ENCODE peak calls at places on chromosome 17, in four cellular contexts. F, R, Y and L are unnamed samples.
A peak's percentile ranks its signal among the peaks of the same experiment; 100 is the strongest.

GRCh38 chr17:67377727-67378443 is 804 bp downstream of the PITPNC1 start:
- DNase-seq in Y (no peak), F (peak; percentile 47), R (no peak), L (peak; percentile 35)

GRCh38 chr17:68909066-68909465 is 46.1 kb downstream of the ABCA8 start:
- DNase-seq in R (peak; percentile 16), Y (peak; percentile 16), F (peak; percentile 51), L (no peak)

GRCh38 chr17:8922451-8922850 is 43.1 kb downstream of the PIK3R5 start:
- DNase-seq in Y (no peak), R (no peak), F (no peak), L (no peak)

GRCh38 chr17:19747829-19748806 is at the start of gene ALDH3A1:
- DNase-seq in Y (peak; percentile 82), F (no peak), R (no peak), L (no peak)

GRCh38 chr17:7356072-7356549 is 1.2 kb downstream of the TMEM95 start:
- DNase-seq in Y (no peak), F (peak; percentile 86), R (no peak), L (peak; percentile 83)

GRCh38 chr17:18964550-18964949 is 12.6 kb downstream of the SLC5A10 start:
- DNase-seq in F (no peak), R (no peak), Y (no peak), L (no peak)

GRCh38 chr17:38872671-38873385 is 3.0 kb downstream of the LASP1 start:
- DNase-seq in Y (peak; percentile 92), F (peak; percentile 69), R (no peak), L (no peak)

GRCh38 chr17:70093163-70093562 is 18.1 kb downstream of the KCNJ16 start:
- DNase-seq in R (no peak), F (no peak), Y (no peak), L (no peak)

GRCh38 chr17:43878260-43879082 is 28.9 kb downstream of the MPP2 start:
- DNase-seq in Y (peak; percentile 45), F (peak; percentile 82), R (no peak), L (peak; percentile 91)

GRCh38 chr17:80967404-80967872 is 24.2 kb upstream of the CHMP6 start:
- DNase-seq in R (no peak), F (no peak), Y (no peak), L (no peak)

GRCh38 chr17:50687200-50688066 is 20.3 kb downstream of the ANKRD40 start:
- DNase-seq in F (no peak), R (no peak), Y (peak; percentile 85), L (no peak)

GRCh38 chr17:82913304-82914043 is 73.7 kb upstream of the ZNF750 start:
- DNase-seq in Y (peak; percentile 42), F (peak; percentile 16), R (no peak), L (no peak)

GRCh38 chr17:43832168-43832975 is 574 bp downstream of the MPP3 start:
- DNase-seq in F (peak; percentile 57), R (no peak), Y (peak; percentile 21), L (peak; percentile 65)

GRCh38 chr17:77392376-77393273 is 251.9 kb downstream of the SEC14L1 start:
- DNase-seq in F (peak; percentile 66), Y (peak; percentile 97), R (no peak), L (no peak)

GRCh38 chr17:32876414-32877163 is at the start of gene MYO1D:
- DNase-seq in Y (peak; percentile 45), F (peak; percentile 84), R (no peak), L (peak; percentile 22)

GRCh38 chr17:71628306-71628705 is 492.5 kb upstream of the SOX9 start:
- DNase-seq in F (no peak), Y (no peak), R (no peak), L (no peak)

GRCh38 chr17:66805567-66805966 is 29.4 kb upstream of the CACNG5 start:
- DNase-seq in Y (no peak), R (no peak), F (no peak), L (no peak)

GRCh38 chr17:20805751-20806150 is 226.2 kb downstream of the CDRT15L2 start:
- DNase-seq in Y (no peak), R (no peak), F (no peak), L (no peak)

GRCh38 chr17:13753151-13753550 is 151.4 kb upstream of the HS3ST3A1 start:
- DNase-seq in Y (no peak), F (no peak), R (no peak), L (no peak)

GRCh38 chr17:37359682-37360188 is 16.1 kb upstream of the C17orf78 start:
- DNase-seq in F (no peak), Y (no peak), R (no peak), L (peak; percentile 6)

GRCh38 chr17:18356624-18357023 is 6.7 kb downstream of the SHMT1 start:
- DNase-seq in F (no peak), R (no peak), Y (no peak), L (no peak)

GRCh38 chr17:61328351-61328750 is 71.3 kb upstream of the TBX2 start:
- DNase-seq in F (no peak), R (no peak), Y (no peak), L (no peak)

GRCh38 chr17:82978765-82979349 is 100.6 kb upstream of the METRNL start:
- DNase-seq in R (peak; percentile 33), Y (no peak), F (no peak), L (no peak)

GRCh38 chr17:64547354-64547753 is 40.6 kb downstream of the CEP95 start:
- DNase-seq in F (peak; percentile 76), R (no peak), Y (no peak), L (no peak)

GRCh38 chr17:56902350-56902749 is 11.5 kb downstream of the TRIM25 start:
- DNase-seq in R (no peak), F (no peak), Y (no peak), L (no peak)

GRCh38 chr17:33514369-33514768 is 221.3 kb upstream of the ASIC2 start:
- DNase-seq in R (no peak), Y (peak; percentile 10), F (no peak), L (no peak)

GRCh38 chr17:47605006-47605405 is 44.7 kb upstream of the KPNB1 start:
- DNase-seq in Y (no peak), F (no peak), R (no peak), L (no peak)

GRCh38 chr17:33871720-33872535 is 383.2 kb upstream of the CCL2 start:
- DNase-seq in F (peak; percentile 96), Y (no peak), R (no peak), L (no peak)

GRCh38 chr17:77470800-77471733 is 330.3 kb downstream of the SEC14L1 start:
- DNase-seq in R (no peak), F (peak; percentile 83), Y (peak; percentile 44), L (peak; percentile 53)

GRCh38 chr17:59963738-59964454 is 644 bp downstream of the RNFT1 start:
- DNase-seq in F (peak; percentile 63), R (no peak), Y (peak; percentile 16), L (peak; percentile 47)
- TF ChIP-seq FOXM1 in F (no peak), R (no peak), Y (no peak), L (no peak)

DNA sequence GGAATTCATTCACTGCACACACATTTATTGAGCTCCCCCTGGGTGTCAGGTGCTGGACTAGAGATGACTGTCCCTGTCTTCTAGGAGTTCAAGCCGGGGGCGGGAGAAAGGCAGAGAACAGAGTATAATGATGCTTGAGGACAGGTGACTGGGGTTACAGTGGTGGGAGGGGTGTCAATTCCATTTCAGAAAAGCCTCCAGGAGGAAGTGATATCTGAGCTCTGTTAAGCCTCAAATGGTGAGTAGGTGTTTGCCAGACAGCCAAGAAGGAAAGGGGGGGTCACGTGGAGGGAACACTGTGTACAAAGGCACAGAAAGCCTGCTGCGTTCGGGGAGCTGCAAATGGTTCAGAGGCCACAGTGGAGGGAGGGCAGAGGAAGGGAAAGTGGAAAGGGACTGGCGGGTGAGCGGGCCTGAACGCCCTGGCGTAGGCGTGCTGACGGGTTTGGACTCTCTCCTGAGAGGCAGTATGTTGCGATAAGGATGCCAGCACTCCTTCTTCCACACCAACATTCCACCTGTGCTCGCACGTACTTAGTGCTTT is 9.7 kb upstream of the NXPH3 start:
- DNase-seq in F (peak; percentile 38), R (no peak), Y (no peak), L (no peak)
- TF ChIP-seq BHLHE40 in F (peak; percentile 19), R (peak; percentile 75), Y (no peak), L (no peak)

GRCh38 chr17:40417258-40417608 is 463 bp downstream of the TOP2A start:
- DNase-seq in R (no peak), Y (peak; percentile 43), F (peak; percentile 71), L (peak; percentile 17)

GRCh38 chr17:40416671-40417070 is 1.0 kb downstream of the TOP2A start:
- DNase-seq in Y (no peak), F (no peak), R (no peak), L (no peak)

GRCh38 chr17:40417609-40418427 is at the start of gene TOP2A:
- DNase-seq in R (peak; percentile 99), F (peak; percentile 100), Y (peak; percentile 100), L (peak; percentile 92)

GRCh38 chr17:40412880-40413279 is 4.8 kb downstream of the TOP2A start:
- DNase-seq in R (no peak), F (no peak), Y (no peak), L (no peak)

GRCh38 chr17:40415390-40415789 is 2.3 kb downstream of the TOP2A start:
- DNase-seq in F (peak; percentile 42), R (no peak), Y (peak; percentile 38), L (no peak)
- TF ChIP-seq SP1 in F (no peak), R (no peak), Y (no peak), L (no peak)

DNA sequence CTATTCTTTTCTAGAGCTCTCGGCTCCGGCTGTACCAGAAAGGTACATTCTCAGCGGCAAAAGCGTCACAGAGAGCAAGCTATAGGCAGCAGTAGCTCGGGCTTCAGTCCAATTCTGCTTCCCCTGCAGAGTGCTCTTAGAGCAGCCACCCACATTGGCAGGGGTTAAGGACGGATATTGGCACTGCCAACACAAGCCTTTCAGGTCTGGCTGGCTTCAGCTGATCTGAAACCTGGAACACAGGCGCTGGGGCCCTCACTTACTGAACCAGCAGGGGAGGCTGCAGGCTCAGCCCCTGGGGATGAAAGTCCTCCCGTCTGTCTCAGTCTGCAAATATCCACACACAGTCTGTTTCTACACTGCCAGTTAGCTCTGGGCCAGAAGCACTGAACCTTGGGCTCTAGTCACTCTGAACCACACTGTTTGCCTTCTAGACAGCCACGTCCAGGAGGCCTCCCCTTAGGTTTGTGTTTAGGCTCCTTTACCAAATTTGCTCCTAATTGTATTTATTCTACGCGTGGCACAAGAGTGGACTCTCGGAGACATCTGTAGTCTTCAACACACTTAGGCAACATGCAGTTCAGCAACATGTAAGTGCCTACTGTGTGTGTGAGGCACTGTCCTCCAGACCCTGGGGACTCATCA is 40.1 kb downstream of the HIC1 start:
- DNase-seq in F (no peak), R (no peak), Y (peak; percentile 92), L (no peak)
- TF ChIP-seq FOXM1 in F (no peak), R (no peak), Y (no peak), L (no peak)

GRCh38 chr17:42484304-42484703 is 25.6 kb downstream of the ATP6V0A1 start:
- DNase-seq in R (peak; percentile 70), Y (peak; percentile 99), F (no peak), L (no peak)
- TF ChIP-seq BHLHE40 in R (peak; percentile 92), Y (peak; percentile 54), F (no peak), L (no peak)

DNA sequence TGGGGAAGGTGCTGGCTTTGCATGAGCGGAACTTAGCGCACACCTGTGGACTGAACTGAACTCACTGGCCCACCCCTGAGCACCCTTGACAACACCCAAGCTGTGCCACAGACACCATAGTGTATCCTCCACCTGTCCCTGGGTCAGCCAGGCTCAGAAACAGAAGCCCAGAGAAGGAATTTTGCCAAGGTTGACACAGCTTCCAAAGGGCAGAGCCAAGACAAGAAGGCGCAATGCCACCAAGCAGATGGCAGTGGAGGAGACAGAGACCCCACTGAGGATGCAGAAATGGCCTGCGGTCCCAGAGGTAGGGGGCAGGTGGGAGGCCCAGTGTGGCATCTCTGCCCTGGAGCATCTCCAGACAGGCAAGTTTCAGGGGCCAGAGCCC is 169.0 kb downstream of the ENGASE start:
- DNase-seq in Y (no peak), F (no peak), R (no peak), L (no peak)
- TF ChIP-seq SP1 in Y (no peak), F (no peak), R (no peak), L (no peak)